ENCODE peak calls at places on chromosomes 16 and 17, in six cellular contexts. U, R, L, Y, K and N are unnamed samples.

GRCh38 chr16:4954714-4955113 is 3.4 kb upstream of the SEC14L5 start:
- DNase-seq in U (no peak), K (no peak), R (no peak), Y (no peak), L (no peak), N (no peak)

GRCh38 chr17:28282596-28282995 is 36.4 kb upstream of the TMEM97 start:
- DNase-seq in U (peak; percentile 88), Y (peak; percentile 86), R (peak; percentile 78), L (no peak), K (no peak), N (peak; percentile 84)

GRCh38 chr16:55437627-55438026 is 41.4 kb upstream of the MMP2 start:
- DNase-seq in R (peak; percentile 32), K (no peak), U (peak; percentile 24), L (no peak), Y (peak; percentile 35), N (no peak)

GRCh38 chr16:52613508-52613907 is 66.6 kb upstream of the TOX3 start:
- DNase-seq in U (no peak), Y (no peak), R (no peak), K (no peak), L (no peak), N (no peak)

GRCh38 chr16:67404740-67405226 is 11.5 kb upstream of the TPPP3 start:
- DNase-seq in R (no peak), U (no peak), K (no peak), L (no peak), Y (no peak), N (no peak)

GRCh38 chr16:88747588-88748301 is 37.3 kb downstream of the PIEZO1 start:
- DNase-seq in Y (no peak), R (peak; percentile 32), U (no peak), L (peak; percentile 46), K (no peak), N (peak; percentile 41)

GRCh38 chr17:32486701-32487459 is at the start of gene CDK5R1:
- DNase-seq in R (peak; percentile 42), U (no peak), Y (peak; percentile 48), K (no peak), L (peak; percentile 74), N (peak; percentile 62)

GRCh38 chr17:39607851-39608130 is at the start of gene NEUROD2:
- DNase-seq in R (no peak), Y (no peak), K (no peak), U (no peak), L (no peak), N (no peak)

GRCh38 chr17:37450090-37450489 is 39.6 kb upstream of the DUSP14 start:
- DNase-seq in R (no peak), Y (no peak), K (no peak), L (no peak), U (no peak), N (no peak)

GRCh38 chr17:72392056-72393010 is 271.5 kb downstream of the SOX9 start:
- DNase-seq in U (peak; percentile 57), K (no peak), L (no peak), R (peak; percentile 83), Y (peak; percentile 88), N (peak; percentile 93)